ENCODE peak calls at places on chromosomes 16 and 17, in seven cellular contexts. C is C1 segment of cervical spinal cord, W is AG04449, S is heart right ventricle, A is posterior vena cava, E is endodermal cell, T is GM12864. Q is an unnamed sample.

GRCh38 chr17:14760719-14761425 is 460.0 kb downstream of the HS3ST3B1 start:
- DNase-seq in C (no peak), W (no peak), S (no peak), A (no peak), E (peak), T (no peak), Q (no peak)

GRCh38 chr17:76233588-76234353 is 6.5 kb downstream of the RNF157 start:
- DNase-seq in C (no peak), W (no peak), S (no peak), A (no peak), E (no peak), T (no peak), Q (no peak)

GRCh38 chr16:14089283-14089823 is 18.2 kb downstream of the MRTFB start:
- DNase-seq in C (no peak), W (no peak), S (no peak), A (no peak), E (no peak), T (no peak), Q (no peak)

GRCh38 chr17:73955616-73956015 is 247.9 kb upstream of the RPL38 start:
- DNase-seq in C (no peak), W (no peak), S (no peak), A (no peak), E (peak), T (no peak), Q (no peak)

GRCh38 chr16:72957303-72958277 is 90.3 kb downstream of the ZFHX3 start:
- DNase-seq in C (no peak), W (no peak), S (no peak), A (peak), E (no peak), T (no peak), Q (no peak)

GRCh38 chr16:50015631-50016030 is 9.4 kb upstream of the CNEP1R1 start:
- DNase-seq in C (no peak), W (no peak), S (no peak), A (no peak), E (no peak), T (no peak), Q (no peak)

GRCh38 chr16:84647830-84648594 is at the start of gene KLHL36:
- DNase-seq in C (no peak), W (no peak), S (peak), A (peak), E (peak), T (no peak), Q (peak)

GRCh38 chr17:12089809-12090384 is 69.2 kb downstream of the MAP2K4 start:
- DNase-seq in C (no peak), W (peak), S (no peak), A (no peak), E (no peak), T (no peak), Q (no peak)

GRCh38 chr17:37361543-37361942 is 14.2 kb upstream of the C17orf78 start:
- DNase-seq in C (no peak), W (no peak), S (no peak), A (no peak), E (no peak), T (no peak), Q (no peak)

GRCh38 chr17:69733171-69734014 is 318.9 kb downstream of the MAP2K6 start:
- DNase-seq in C (no peak), W (peak), S (peak), A (no peak), E (no peak), T (no peak), Q (no peak)

GRCh38 chr16:49674255-49674980 is 181.5 kb downstream of the ZNF423 start:
- DNase-seq in C (no peak), W (no peak), S (no peak), A (no peak), E (no peak), T (no peak), Q (no peak)

GRCh38 chr16:12092347-12092882 is 115.9 kb downstream of the SNX29 start:
- DNase-seq in C (no peak), W (peak), S (no peak), A (peak), E (no peak), T (no peak), Q (no peak)